ENCODE peak calls at places on chromosomes 16 and 17, in five cellular contexts. One of them, this sample, is unnamed.
A peak's percentile ranks its signal among the peaks of the same experiment; 100 is the strongest.

GRCh38 chr17:41178843-41179616 is 1.0 kb upstream of the KRTAP4-2 start:
- DNase-seq in stimulated activated CD8-positive, alpha-beta memory T cell treated with anti-CD3 and anti-CD28 coated beads, Interleukin-15, amount 100 ng/mL, for 24 hours: no peak
- DNase-seq in T47D: no peak
- DNase-seq in T-helper 2 cell: no peak
- DNase-seq in AG09309: peak; percentile 10
- DNase-seq in this sample: no peak

GRCh38 chr16:15587152-15587825 is 55.7 kb downstream of the MARF1 start:
- DNase-seq in stimulated activated CD8-positive, alpha-beta memory T cell treated with anti-CD3 and anti-CD28 coated beads, Interleukin-15, amount 100 ng/mL, for 24 hours: no peak
- DNase-seq in T-helper 2 cell: no peak
- DNase-seq in T47D: no peak
- DNase-seq in AG09309: no peak
- DNase-seq in this sample: no peak

GRCh38 chr17:5508855-5509254 is 22.5 kb downstream of the MIS12 start:
- DNase-seq in AG09309: no peak
- DNase-seq in stimulated activated CD8-positive, alpha-beta memory T cell treated with anti-CD3 and anti-CD28 coated beads, Interleukin-15, amount 100 ng/mL, for 24 hours: no peak
- DNase-seq in T47D: no peak
- DNase-seq in T-helper 2 cell: no peak
- DNase-seq in this sample: peak; percentile 94

GRCh38 chr16:89359296-89360147 is 130.8 kb downstream of the ANKRD11 start:
- DNase-seq in stimulated activated CD8-positive, alpha-beta memory T cell treated with anti-CD3 and anti-CD28 coated beads, Interleukin-15, amount 100 ng/mL, for 24 hours: no peak
- DNase-seq in T47D: no peak
- DNase-seq in T-helper 2 cell: no peak
- DNase-seq in AG09309: no peak
- DNase-seq in this sample: no peak

GRCh38 chr16:71648162-71648561 is 22.2 kb downstream of the MARVELD3 start:
- DNase-seq in AG09309: no peak
- DNase-seq in T-helper 2 cell: no peak
- DNase-seq in stimulated activated CD8-positive, alpha-beta memory T cell treated with anti-CD3 and anti-CD28 coated beads, Interleukin-15, amount 100 ng/mL, for 24 hours: no peak
- DNase-seq in T47D: no peak
- DNase-seq in this sample: no peak

GRCh38 chr16:83928341-83929055 is 24.5 kb upstream of the OSGIN1 start:
- DNase-seq in stimulated activated CD8-positive, alpha-beta memory T cell treated with anti-CD3 and anti-CD28 coated beads, Interleukin-15, amount 100 ng/mL, for 24 hours: no peak
- DNase-seq in T47D: no peak
- DNase-seq in AG09309: peak; percentile 86
- DNase-seq in T-helper 2 cell: no peak
- DNase-seq in this sample: peak; percentile 43

GRCh38 chr17:39688475-39688835 is 598 bp upstream of the PGAP3 start:
- DNase-seq in AG09309: no peak
- DNase-seq in T-helper 2 cell: no peak
- DNase-seq in stimulated activated CD8-positive, alpha-beta memory T cell treated with anti-CD3 and anti-CD28 coated beads, Interleukin-15, amount 100 ng/mL, for 24 hours: no peak
- DNase-seq in T47D: no peak
- DNase-seq in this sample: no peak

GRCh38 chr16:58510776-58511628 is 4.3 kb upstream of the SETD6 start:
- DNase-seq in T-helper 2 cell: no peak
- DNase-seq in T47D: no peak
- DNase-seq in AG09309: no peak
- DNase-seq in stimulated activated CD8-positive, alpha-beta memory T cell treated with anti-CD3 and anti-CD28 coated beads, Interleukin-15, amount 100 ng/mL, for 24 hours: no peak
- DNase-seq in this sample: no peak

GRCh38 chr17:58785097-58785496 is 29.4 kb downstream of the PPM1E start:
- DNase-seq in T-helper 2 cell: no peak
- DNase-seq in T47D: no peak
- DNase-seq in AG09309: no peak
- DNase-seq in stimulated activated CD8-positive, alpha-beta memory T cell treated with anti-CD3 and anti-CD28 coated beads, Interleukin-15, amount 100 ng/mL, for 24 hours: no peak
- DNase-seq in this sample: no peak

GRCh38 chr17:8420041-8420934 is 15.4 kb upstream of the NDEL1 start:
- DNase-seq in T-helper 2 cell: no peak
- DNase-seq in stimulated activated CD8-positive, alpha-beta memory T cell treated with anti-CD3 and anti-CD28 coated beads, Interleukin-15, amount 100 ng/mL, for 24 hours: no peak
- DNase-seq in T47D: no peak
- DNase-seq in AG09309: peak; percentile 17
- DNase-seq in this sample: peak; percentile 29

GRCh38 chr16:57651344-57652333 is 16.5 kb upstream of the ADGRG3 start:
- DNase-seq in AG09309: no peak
- DNase-seq in T47D: no peak
- DNase-seq in stimulated activated CD8-positive, alpha-beta memory T cell treated with anti-CD3 and anti-CD28 coated beads, Interleukin-15, amount 100 ng/mL, for 24 hours: no peak
- DNase-seq in T-helper 2 cell: no peak
- DNase-seq in this sample: no peak

GRCh38 chr17:58991718-58992331 is 114.9 kb downstream of the TRIM37 start:
- DNase-seq in AG09309: no peak
- DNase-seq in stimulated activated CD8-positive, alpha-beta memory T cell treated with anti-CD3 and anti-CD28 coated beads, Interleukin-15, amount 100 ng/mL, for 24 hours: no peak
- DNase-seq in T47D: no peak
- DNase-seq in T-helper 2 cell: no peak
- DNase-seq in this sample: peak; percentile 81

GRCh38 chr16:72974142-72974769 is 73.7 kb downstream of the ZFHX3 start:
- DNase-seq in stimulated activated CD8-positive, alpha-beta memory T cell treated with anti-CD3 and anti-CD28 coated beads, Interleukin-15, amount 100 ng/mL, for 24 hours: no peak
- DNase-seq in T47D: no peak
- DNase-seq in AG09309: no peak
- DNase-seq in T-helper 2 cell: no peak
- DNase-seq in this sample: no peak

GRCh38 chr17:17510456-17511292 is 14.5 kb upstream of the RASD1 start:
- DNase-seq in AG09309: no peak
- DNase-seq in T47D: no peak
- DNase-seq in T-helper 2 cell: no peak
- DNase-seq in stimulated activated CD8-positive, alpha-beta memory T cell treated with anti-CD3 and anti-CD28 coated beads, Interleukin-15, amount 100 ng/mL, for 24 hours: no peak
- DNase-seq in this sample: no peak

GRCh38 chr17:27533874-27534815 is 77.9 kb downstream of the KSR1 start:
- DNase-seq in T-helper 2 cell: no peak
- DNase-seq in AG09309: peak; percentile 70
- DNase-seq in stimulated activated CD8-positive, alpha-beta memory T cell treated with anti-CD3 and anti-CD28 coated beads, Interleukin-15, amount 100 ng/mL, for 24 hours: no peak
- DNase-seq in T47D: no peak
- DNase-seq in this sample: peak; percentile 92

GRCh38 chr17:75819723-75820410 is 24.3 kb downstream of the UNC13D start:
- DNase-seq in T47D: no peak
- DNase-seq in T-helper 2 cell: no peak
- DNase-seq in stimulated activated CD8-positive, alpha-beta memory T cell treated with anti-CD3 and anti-CD28 coated beads, Interleukin-15, amount 100 ng/mL, for 24 hours: no peak
- DNase-seq in AG09309: no peak
- DNase-seq in this sample: no peak

GRCh38 chr17:21417921-21418320 is 41.8 kb downstream of the KCNJ12 start:
- DNase-seq in stimulated activated CD8-positive, alpha-beta memory T cell treated with anti-CD3 and anti-CD28 coated beads, Interleukin-15, amount 100 ng/mL, for 24 hours: no peak
- DNase-seq in T-helper 2 cell: no peak
- DNase-seq in AG09309: no peak
- DNase-seq in T47D: no peak
- DNase-seq in this sample: no peak

GRCh38 chr17:9271989-9272388 is 250.7 kb downstream of the NTN1 start:
- DNase-seq in T-helper 2 cell: no peak
- DNase-seq in AG09309: no peak
- DNase-seq in T47D: no peak
- DNase-seq in stimulated activated CD8-positive, alpha-beta memory T cell treated with anti-CD3 and anti-CD28 coated beads, Interleukin-15, amount 100 ng/mL, for 24 hours: no peak
- DNase-seq in this sample: no peak

GRCh38 chr16:73965591-73965990 is 331.0 kb upstream of the PSMD7 start:
- DNase-seq in stimulated activated CD8-positive, alpha-beta memory T cell treated with anti-CD3 and anti-CD28 coated beads, Interleukin-15, amount 100 ng/mL, for 24 hours: no peak
- DNase-seq in AG09309: no peak
- DNase-seq in T47D: no peak
- DNase-seq in T-helper 2 cell: no peak
- DNase-seq in this sample: no peak

GRCh38 chr17:55726440-55726839 is 3.8 kb upstream of the TMEM100 start:
- DNase-seq in T-helper 2 cell: no peak
- DNase-seq in T47D: no peak
- DNase-seq in stimulated activated CD8-positive, alpha-beta memory T cell treated with anti-CD3 and anti-CD28 coated beads, Interleukin-15, amount 100 ng/mL, for 24 hours: no peak
- DNase-seq in AG09309: peak; percentile 94
- DNase-seq in this sample: peak; percentile 75

GRCh38 chr17:28536532-28537218 is 15.7 kb downstream of the UNC119 start:
- DNase-seq in T-helper 2 cell: no peak
- DNase-seq in T47D: no peak
- DNase-seq in AG09309: no peak
- DNase-seq in stimulated activated CD8-positive, alpha-beta memory T cell treated with anti-CD3 and anti-CD28 coated beads, Interleukin-15, amount 100 ng/mL, for 24 hours: no peak
- DNase-seq in this sample: no peak

GRCh38 chr17:1039511-1040215 is 42.7 kb downstream of the TIMM22 start:
- DNase-seq in stimulated activated CD8-positive, alpha-beta memory T cell treated with anti-CD3 and anti-CD28 coated beads, Interleukin-15, amount 100 ng/mL, for 24 hours: no peak
- DNase-seq in T-helper 2 cell: no peak
- DNase-seq in T47D: no peak
- DNase-seq in AG09309: no peak
- DNase-seq in this sample: no peak

GRCh38 chr17:31064707-31065106 is 30.1 kb upstream of the NF1 start:
- DNase-seq in T47D: no peak
- DNase-seq in AG09309: no peak
- DNase-seq in stimulated activated CD8-positive, alpha-beta memory T cell treated with anti-CD3 and anti-CD28 coated beads, Interleukin-15, amount 100 ng/mL, for 24 hours: no peak
- DNase-seq in T-helper 2 cell: no peak
- DNase-seq in this sample: no peak

GRCh38 chr17:57440522-57441269 is 184.4 kb downstream of the MSI2 start:
- DNase-seq in stimulated activated CD8-positive, alpha-beta memory T cell treated with anti-CD3 and anti-CD28 coated beads, Interleukin-15, amount 100 ng/mL, for 24 hours: no peak
- DNase-seq in T47D: peak; percentile 45
- DNase-seq in T-helper 2 cell: peak; percentile 27
- DNase-seq in AG09309: no peak
- DNase-seq in this sample: peak; percentile 94

GRCh38 chr16:81061307-81061640 is 15.8 kb downstream of the C16orf46 start:
- DNase-seq in stimulated activated CD8-positive, alpha-beta memory T cell treated with anti-CD3 and anti-CD28 coated beads, Interleukin-15, amount 100 ng/mL, for 24 hours: no peak
- DNase-seq in AG09309: no peak
- DNase-seq in T-helper 2 cell: no peak
- DNase-seq in T47D: no peak
- DNase-seq in this sample: no peak